ENCODE peak calls at places on chromosomes 7 and 10, in ten cellular contexts. K is kidney epithelial cell; Z is AG09309; U is mammary epithelial cell; H is CD8-positive, alpha-beta T cell; Y is mesendoderm; X is GM23248; D is mucosa of descending colon; R is aorta; V is brain microvascular endothelial cell. W is an unnamed sample.

GRCh38 chr10:48246501-48246900 is 28.0 kb downstream of the FRMPD2 start:
- DNase-seq in K (no peak), Z (no peak), U (no peak), H (no peak), Y (no peak), X (no peak), D (no peak), R (no peak), V (no peak), W (no peak)

GRCh38 chr10:25061125-25061524 is 44.7 kb downstream of the THNSL1 start:
- DNase-seq in K (no peak), Z (no peak), U (no peak), H (no peak), Y (no peak), X (no peak), D (no peak), R (no peak), V (no peak), W (no peak)

GRCh38 chr10:27884185-27884630 is 114.7 kb downstream of the ODAD2 start:
- DNase-seq in K (no peak), Z (no peak), U (no peak), H (no peak), Y (no peak), X (no peak), D (no peak), R (no peak), V (no peak), W (no peak)

GRCh38 chr7:107948645-107949442 is 54.1 kb downstream of the LAMB1 start:
- DNase-seq in K (peak), Z (peak), U (peak), H (no peak), Y (no peak), X (peak), D (no peak), R (no peak), V (peak), W (no peak)

GRCh38 chr7:155490697-155491628 is 33.0 kb downstream of the EN2 start:
- DNase-seq in K (no peak), Z (no peak), U (no peak), H (no peak), Y (peak), X (peak), D (peak), R (peak), V (no peak), W (peak)

GRCh38 chr10:96470108-96470743 is 43.5 kb downstream of the TLL2 start:
- DNase-seq in K (no peak), Z (peak), U (peak), H (no peak), Y (peak), X (peak), D (no peak), R (no peak), V (peak), W (peak)

GRCh38 chr10:58697691-58698090 is 185.0 kb downstream of the BICC1 start:
- DNase-seq in K (no peak), Z (no peak), U (no peak), H (no peak), Y (peak), X (no peak), D (no peak), R (no peak), V (no peak), W (peak)

GRCh38 chr7:34327681-34328080 is 330.3 kb upstream of the NPSR1 start:
- DNase-seq in K (no peak), Z (no peak), U (no peak), H (no peak), Y (peak), X (peak), D (no peak), R (no peak), V (no peak), W (no peak)

GRCh38 chr10:30438016-30438850 is 4.2 kb downstream of the MAP3K8 start:
- DNase-seq in K (no peak), Z (no peak), U (no peak), H (no peak), Y (no peak), X (peak), D (no peak), R (no peak), V (no peak), W (no peak)
- H3K4me3 ChIP-seq in K (no peak), Z (no peak), U (no peak), H (no peak), Y (no peak), X (peak), D (no peak), R (peak), V (no peak), W (no peak)

DNA sequence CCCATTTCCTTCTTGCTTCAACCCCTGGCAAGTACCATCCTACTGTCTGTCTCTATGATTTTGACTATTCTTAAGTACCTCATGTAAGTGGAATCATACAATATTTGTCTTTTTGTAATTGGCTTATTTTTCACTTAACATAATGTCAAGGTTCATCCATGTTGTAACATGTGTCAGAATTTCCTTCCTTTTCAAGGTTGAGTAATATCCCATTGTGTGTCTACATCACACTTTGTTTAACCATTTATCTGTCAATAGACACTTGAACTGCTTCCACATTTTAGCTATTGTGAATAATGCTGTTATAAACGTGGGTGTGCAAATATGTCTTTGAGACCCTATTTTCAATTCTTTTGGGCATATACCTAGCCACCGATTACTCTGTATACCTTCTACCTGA is 14.0 kb upstream of the CDK14 start:
- DNase-seq in K (no peak), Z (no peak), U (no peak), H (no peak), Y (no peak), X (no peak), D (no peak), R (no peak), V (no peak), W (no peak)
- H3K4me3 ChIP-seq in K (no peak), Z (no peak), U (no peak), H (no peak), Y (no peak), X (no peak), D (no peak), R (no peak), V (no peak), W (no peak)

DNA sequence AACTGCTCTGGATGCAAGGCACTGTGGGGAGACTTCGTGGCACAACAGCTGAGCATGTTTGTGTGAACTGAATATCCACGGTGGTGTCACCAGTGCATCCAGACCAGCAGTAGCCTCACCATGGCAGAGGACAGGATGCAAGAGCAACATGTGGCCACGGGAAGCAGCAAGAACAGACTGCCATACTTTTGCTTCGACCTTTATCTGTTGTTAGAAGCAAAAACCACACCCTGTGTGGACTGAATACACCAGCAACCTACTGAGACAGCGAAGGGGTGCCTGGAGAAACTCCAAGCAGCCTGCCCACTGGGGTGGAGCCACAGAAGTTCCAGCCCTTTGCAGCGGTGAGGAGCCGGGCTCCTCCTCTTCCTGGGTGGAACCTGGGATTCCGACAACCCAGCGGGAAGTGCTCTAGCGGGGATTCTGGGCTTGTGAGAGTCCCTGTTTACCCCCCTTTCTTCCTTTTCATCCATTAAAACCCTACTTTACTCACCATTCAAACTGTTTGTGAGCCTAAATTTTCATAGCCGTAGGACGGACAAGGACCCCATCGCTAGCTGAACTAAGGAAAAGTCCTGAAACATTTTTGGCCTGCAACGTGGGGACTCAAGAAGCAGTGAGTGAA is 584.9 kb downstream of the GRM8 start:
- DNase-seq in K (no peak), Z (no peak), U (no peak), H (no peak), Y (no peak), X (no peak), D (no peak), R (no peak), V (no peak), W (no peak)
- H3K4me3 ChIP-seq in K (no peak), Z (no peak), U (no peak), H (no peak), Y (no peak), X (no peak), D (no peak), R (no peak), V (no peak), W (no peak)

GRCh38 chr10:6589287-6590094 is 9.4 kb upstream of the PRKCQ start:
- DNase-seq in K (no peak), Z (no peak), U (no peak), H (no peak), Y (no peak), X (no peak), D (no peak), R (no peak), V (no peak), W (no peak)

GRCh38 chr10:6592080-6592479 is 12.0 kb upstream of the PRKCQ start:
- DNase-seq in K (no peak), Z (no peak), U (no peak), H (no peak), Y (no peak), X (no peak), D (no peak), R (no peak), V (no peak), W (no peak)

GRCh38 chr10:6593140-6593740 is 13.2 kb upstream of the PRKCQ start:
- DNase-seq in K (no peak), Z (no peak), U (peak), H (no peak), Y (peak), X (no peak), D (no peak), R (no peak), V (no peak), W (no peak)

GRCh38 chr10:6590100-6590499 is 10.0 kb upstream of the PRKCQ start:
- DNase-seq in K (no peak), Z (no peak), U (no peak), H (no peak), Y (no peak), X (no peak), D (no peak), R (no peak), V (no peak), W (no peak)

DNA sequence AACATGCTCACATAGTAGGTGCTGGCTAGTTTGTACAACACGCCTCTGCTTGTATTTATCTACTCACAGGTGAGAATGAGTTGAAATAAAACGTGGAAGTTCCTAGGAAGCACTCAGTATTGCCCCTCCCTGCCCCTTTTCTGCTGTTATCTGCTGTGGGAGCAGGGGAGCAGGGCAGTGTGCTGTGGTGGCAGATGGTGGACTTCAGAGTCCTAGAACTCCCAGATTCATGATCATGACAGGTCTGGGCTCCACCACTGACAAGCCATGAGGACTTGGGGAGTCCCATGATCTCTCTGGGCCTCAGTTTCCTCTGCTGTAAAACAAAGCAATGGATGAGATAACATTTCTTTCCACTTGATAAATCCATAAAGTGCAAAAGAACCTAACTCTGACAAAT is 11.6 kb upstream of the PRKCQ start:
- DNase-seq in K (no peak), Z (no peak), U (no peak), H (no peak), Y (no peak), X (no peak), D (no peak), R (no peak), V (no peak), W (no peak)
- H3K4me3 ChIP-seq in K (no peak), Z (no peak), U (no peak), H (peak), Y (no peak), X (no peak), D (no peak), R (no peak), V (no peak), W (no peak)

GRCh38 chr10:80166581-80167470 is 34.3 kb downstream of the PLAC9 start:
- DNase-seq in K (no peak), Z (no peak), U (no peak), H (no peak), Y (no peak), X (no peak), D (no peak), R (no peak), V (no peak), W (no peak)

GRCh38 chr10:80164596-80164995 is 32.1 kb downstream of the PLAC9 start:
- DNase-seq in K (no peak), Z (no peak), U (no peak), H (no peak), Y (no peak), X (no peak), D (no peak), R (peak), V (no peak), W (no peak)

GRCh38 chr10:80163741-80164341 is 31.3 kb downstream of the PLAC9 start:
- DNase-seq in K (no peak), Z (no peak), U (peak), H (no peak), Y (no peak), X (peak), D (peak), R (peak), V (no peak), W (no peak)

GRCh38 chr10:80167471-80167870 is 34.9 kb downstream of the PLAC9 start:
- DNase-seq in K (no peak), Z (no peak), U (no peak), H (no peak), Y (no peak), X (no peak), D (no peak), R (no peak), V (no peak), W (no peak)

DNA sequence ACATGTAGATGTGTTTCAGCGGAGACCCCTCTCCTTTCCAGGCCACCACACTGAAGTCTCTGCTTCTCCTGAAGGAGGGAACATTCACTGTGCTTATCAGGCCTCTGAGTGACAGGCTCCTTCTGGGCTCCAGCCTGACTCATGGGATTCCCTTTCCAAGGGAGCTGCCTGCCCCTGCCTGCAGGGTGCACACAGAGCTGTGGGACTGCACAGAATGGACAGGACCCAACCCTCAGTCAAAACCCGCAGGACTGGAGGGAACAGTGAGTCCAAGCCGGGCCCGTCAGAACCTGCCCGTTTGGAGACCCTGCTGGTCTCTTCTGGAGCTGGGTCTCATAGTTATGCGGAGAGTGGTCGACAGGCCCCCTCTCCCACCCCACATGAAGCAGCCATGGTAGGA is 32.6 kb downstream of the PLAC9 start:
- DNase-seq in K (no peak), Z (no peak), U (peak), H (no peak), Y (no peak), X (peak), D (no peak), R (peak), V (peak), W (no peak)
- H3K4me3 ChIP-seq in K (no peak), Z (no peak), U (no peak), H (no peak), Y (no peak), X (no peak), D (no peak), R (no peak), V (no peak), W (no peak)